ENCODE peak calls at places on chromosomes 11 and 22, in seven cellular contexts. J is breast epithelium, C is esophagus squamous epithelium, Q is bronchial epithelial cell, P is HCT116, X is skeletal muscle cell, N is HEK293T. A is an unnamed sample.
A peak's percentile ranks its signal among the peaks of the same experiment; 100 is the strongest.

GRCh38 chr11:22625448-22626287 is at the start of gene FANCF:
- DNase-seq in J (peak; percentile 92), C (peak; percentile 71), Q (peak; percentile 98), P (peak; percentile 89), X (peak; percentile 97), N (peak; percentile 17), A (peak; percentile 87)

GRCh38 chr11:32473282-32473909 is 38.1 kb upstream of the WT1 start:
- DNase-seq in J (no peak), C (no peak), Q (no peak), P (no peak), X (no peak), N (no peak), A (no peak)

GRCh38 chr11:58330861-58331260 is 28.0 kb downstream of the OR5B17 start:
- DNase-seq in J (no peak), C (no peak), Q (peak; percentile 4), P (no peak), X (no peak), N (no peak), A (no peak)

GRCh38 chr11:14141676-14142075 is 179.2 kb downstream of the SPON1 start:
- DNase-seq in J (no peak), C (no peak), Q (no peak), P (no peak), X (no peak), N (no peak), A (no peak)

GRCh38 chr11:113475160-113475761 is at the start of gene DRD2:
- DNase-seq in J (no peak), C (no peak), Q (no peak), P (no peak), X (no peak), N (peak; percentile 40), A (no peak)

GRCh38 chr11:19910931-19911330 is 198.3 kb downstream of the NAV2 start:
- DNase-seq in J (no peak), C (no peak), Q (no peak), P (no peak), X (no peak), N (no peak), A (no peak)

GRCh38 chr11:68050371-68050841 is 11.6 kb downstream of the TCIRG1 start:
- DNase-seq in J (no peak), C (no peak), Q (no peak), P (no peak), X (no peak), N (no peak), A (no peak)

GRCh38 chr11:44711772-44712608 is 14.8 kb upstream of the TSPAN18 start:
- DNase-seq in J (no peak), C (no peak), Q (no peak), P (no peak), X (no peak), N (no peak), A (no peak)

GRCh38 chr11:85021066-85021465 is 606.1 kb downstream of the DLG2 start:
- DNase-seq in J (no peak), C (no peak), Q (no peak), P (no peak), X (no peak), N (no peak), A (no peak)

GRCh38 chr22:43749473-43749872 is 62.6 kb downstream of the EFCAB6 start:
- DNase-seq in J (no peak), C (no peak), Q (no peak), P (no peak), X (no peak), N (no peak), A (no peak)

GRCh38 chr11:17651681-17652080 is 67.7 kb upstream of the MYOD1 start:
- DNase-seq in J (no peak), C (no peak), Q (no peak), P (no peak), X (no peak), N (peak; percentile 3), A (no peak)

GRCh38 chr11:12303431-12304149 is 73.8 kb upstream of the PARVA start:
- DNase-seq in J (no peak), C (no peak), Q (peak; percentile 27), P (no peak), X (no peak), N (no peak), A (no peak)

GRCh38 chr22:40720538-40721256 is 41.4 kb downstream of the MCHR1 start:
- DNase-seq in J (no peak), C (no peak), Q (no peak), P (no peak), X (no peak), N (peak; percentile 41), A (no peak)

GRCh38 chr22:32144875-32145274 is 14.2 kb downstream of the C22orf42 start:
- DNase-seq in J (no peak), C (no peak), Q (peak; percentile 23), P (no peak), X (no peak), N (no peak), A (no peak)

A was measured in type B pancreatic cell.